ENCODE peak calls at places on chromosome 6, in seven cellular contexts. F is breast epithelium, Y is HFFc6, X is GM13976, J is brain microvascular endothelial cell, O is glutamatergic neuron, N is RWPE2. U is an unnamed sample.

GRCh38 chr6:26322645-26323482 is 42.1 kb upstream of the BTN3A2 start:
- DNase-seq in F (no peak), J (peak; percentile 94), N (no peak), O (no peak), X (peak; percentile 55), Y (peak; percentile 98), U (peak; percentile 97)

GRCh38 chr6:170117111-170117972 is 173.5 kb downstream of the DLL1 start:
- DNase-seq in O (no peak), J (no peak), F (no peak), Y (no peak), N (no peak), X (no peak), U (no peak)

GRCh38 chr6:10259676-10260075 is 155.2 kb downstream of the TFAP2A start:
- DNase-seq in N (no peak), F (no peak), X (no peak), Y (peak; percentile 20), J (no peak), O (no peak), U (no peak)

GRCh38 chr6:14053776-14054175 is 63.8 kb upstream of the CD83 start:
- DNase-seq in O (no peak), N (no peak), X (no peak), Y (peak; percentile 32), F (no peak), J (no peak), U (no peak)

GRCh38 chr6:41036601-41037000 is 2.4 kb downstream of the UNC5CL start:
- DNase-seq in Y (no peak), J (no peak), F (no peak), X (no peak), O (no peak), N (no peak), U (no peak)

GRCh38 chr6:106556368-106556960 is 72.8 kb downstream of the RTN4IP1 start:
- DNase-seq in O (no peak), Y (peak; percentile 52), F (no peak), N (no peak), X (no peak), J (no peak), U (peak; percentile 72)

GRCh38 chr6:137904822-137905617 is 38.0 kb downstream of the TNFAIP3 start:
- DNase-seq in N (no peak), X (peak; percentile 28), J (no peak), F (no peak), O (no peak), Y (peak; percentile 19), U (no peak)

GRCh38 chr6:34671362-34671761 is 25.2 kb downstream of the ILRUN start:
- DNase-seq in J (no peak), F (no peak), X (no peak), N (no peak), O (no peak), Y (no peak), U (peak; percentile 61)

GRCh38 chr6:162736933-162737332 is 9.2 kb downstream of the PACRG start:
- DNase-seq in J (no peak), Y (no peak), F (no peak), X (no peak), N (no peak), O (no peak), U (no peak)
- TF ChIP-seq CTCF in J (peak; percentile 22), Y (no peak), F (no peak), X (no peak), N (peak; percentile 33), O (no peak), U (no peak)

GRCh38 chr6:107800564-107801164 is 23.4 kb downstream of the SCML4 start:
- DNase-seq in O (no peak), F (no peak), J (no peak), X (no peak), N (no peak), Y (no peak), U (peak; percentile 11)
- TF ChIP-seq CTCF in O (no peak), F (no peak), J (peak; percentile 36), X (no peak), N (peak; percentile 81), Y (peak; percentile 37), U (peak; percentile 26)

GRCh38 chr6:37698264-37699137 is 818 bp upstream of the MDGA1 start:
- DNase-seq in J (no peak), Y (peak; percentile 40), O (peak; percentile 76), N (no peak), X (peak; percentile 67), F (no peak), U (no peak)
- TF ChIP-seq CTCF in J (no peak), Y (no peak), O (no peak), N (no peak), X (no peak), F (no peak), U (no peak)

DNA sequence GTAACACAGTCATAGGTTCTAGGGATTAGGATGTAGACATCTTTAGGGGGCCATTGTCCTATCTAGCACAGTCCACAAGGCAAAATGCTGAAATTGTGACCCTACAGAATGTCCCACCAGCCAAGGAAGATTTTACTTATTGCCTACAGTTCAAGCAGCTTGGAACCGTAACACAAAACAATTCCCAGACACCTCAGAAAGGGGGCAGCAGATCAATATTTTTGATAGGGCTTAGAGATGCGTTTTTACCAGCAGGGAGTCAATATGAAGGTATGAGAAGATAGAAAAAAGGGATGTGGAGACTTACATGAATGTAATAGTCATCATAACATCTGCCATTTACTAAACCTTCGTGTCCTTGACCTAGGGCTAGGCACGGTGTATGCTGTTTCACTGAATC is 81.0 kb downstream of the TMEM170B start:
- DNase-seq in Y (no peak), X (peak; percentile 32), F (no peak), N (no peak), O (no peak), J (peak; percentile 41), U (no peak)
- TF ChIP-seq CTCF in Y (peak; percentile 64), X (peak; percentile 18), F (no peak), N (peak; percentile 42), O (peak; percentile 14), J (peak; percentile 45), U (peak; percentile 33)

GRCh38 chr6:140441256-140441655 is 1066.8 kb upstream of the CITED2 start:
- DNase-seq in F (peak; percentile 30), N (no peak), Y (peak; percentile 77), O (peak; percentile 37), J (peak; percentile 78), X (no peak), U (peak; percentile 41)
- TF ChIP-seq CTCF in F (no peak), N (peak; percentile 38), Y (peak; percentile 67), O (no peak), J (peak; percentile 70), X (peak; percentile 32), U (peak; percentile 25)

GRCh38 chr6:29553268-29554057 is 6.1 kb downstream of the UBD start:
- DNase-seq in Y (no peak), J (peak; percentile 66), X (peak; percentile 69), F (peak; percentile 35), N (no peak), O (peak; percentile 84), U (peak; percentile 46)
- TF ChIP-seq CTCF in Y (no peak), J (peak; percentile 60), X (no peak), F (no peak), N (no peak), O (no peak), U (peak; percentile 19)

GRCh38 chr6:122956376-122956775 is 39.7 kb upstream of the CLVS2 start:
- DNase-seq in N (no peak), O (no peak), Y (no peak), F (no peak), J (no peak), X (no peak), U (no peak)
- TF ChIP-seq CTCF in N (no peak), O (no peak), Y (no peak), F (no peak), J (no peak), X (peak; percentile 1), U (no peak)

GRCh38 chr6:165562421-165563090 is 100.5 kb downstream of the PDE10A start:
- DNase-seq in X (no peak), N (no peak), J (no peak), Y (no peak), F (no peak), O (no peak), U (peak; percentile 31)
- TF ChIP-seq CTCF in X (no peak), N (no peak), J (no peak), Y (no peak), F (no peak), O (no peak), U (no peak)

GRCh38 chr6:48087448-48087847 is 23.5 kb downstream of the PTCHD4 start:
- DNase-seq in O (no peak), Y (peak; percentile 15), X (no peak), N (no peak), J (no peak), F (no peak), U (peak; percentile 77)
- TF ChIP-seq CTCF in O (no peak), Y (peak; percentile 73), X (no peak), N (peak; percentile 76), J (peak; percentile 21), F (no peak), U (peak; percentile 54)

DNA sequence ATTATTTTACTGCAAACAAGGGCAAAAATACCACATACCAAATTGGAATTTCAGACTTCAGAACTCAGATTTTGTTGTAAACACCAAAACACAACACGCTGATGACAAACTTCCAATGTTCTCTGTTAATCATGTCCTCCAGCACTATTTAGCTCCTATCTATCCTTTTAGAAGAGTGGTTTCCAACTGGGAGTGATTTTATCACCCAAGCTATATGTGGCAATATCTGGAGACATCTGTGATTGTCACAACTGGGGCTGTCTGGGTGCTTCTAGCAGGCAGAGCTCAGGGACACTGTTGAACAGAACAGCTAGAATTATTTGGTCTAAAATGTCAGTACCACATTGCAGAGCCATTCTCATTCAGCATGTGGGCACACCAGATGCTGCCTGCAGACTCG is 244.6 kb downstream of the FOXC1 start:
- DNase-seq in Y (no peak), J (no peak), F (no peak), N (no peak), X (no peak), O (no peak), U (no peak)
- TF ChIP-seq CTCF in Y (no peak), J (no peak), F (no peak), N (no peak), X (no peak), O (no peak), U (no peak)

U was measured in fibroblast of the aortic adventitia.